ENCODE peak calls at places on chromosomes 11 and 22, in six cellular contexts. I, N, C, L, K and V are unnamed samples.

GRCh38 chr11:105799728-105800462 is 190.0 kb downstream of the GRIA4 start:
- DNase-seq in I (no peak), K (no peak), N (no peak), L (no peak), C (no peak), V (no peak)

GRCh38 chr11:65700377-65700776 is 11.7 kb upstream of the KAT5 start:
- DNase-seq in N (no peak), C (no peak), L (no peak), K (no peak), I (no peak), V (no peak)

GRCh38 chr11:131217313-131218297 is 152.8 kb upstream of the NTM start:
- DNase-seq in N (no peak), I (peak; percentile 40), K (no peak), C (peak; percentile 22), L (no peak), V (no peak)

GRCh38 chr11:46736615-46737014 is 17.6 kb downstream of the F2 start:
- DNase-seq in K (no peak), I (no peak), L (no peak), C (no peak), N (no peak), V (peak; percentile 40)

GRCh38 chr22:46866591-46866990 is 104.1 kb downstream of the TBC1D22A start:
- DNase-seq in K (peak; percentile 71), I (no peak), N (no peak), L (no peak), C (no peak), V (peak; percentile 82)

GRCh38 chr11:84163115-84163514 is 876.9 kb upstream of the CCDC90B start:
- DNase-seq in N (no peak), I (no peak), K (no peak), C (no peak), L (no peak), V (no peak)

GRCh38 chr11:69839516-69839915 is 20.3 kb upstream of the FGF3 start:
- DNase-seq in I (no peak), L (no peak), N (no peak), C (no peak), K (no peak), V (no peak)

GRCh38 chr11:102546427-102546826 is 15.9 kb upstream of the MMP7 start:
- DNase-seq in L (no peak), C (peak; percentile 62), N (no peak), K (no peak), I (no peak), V (no peak)

GRCh38 chr11:118873804-118874203 is 9.9 kb upstream of the CXCR5 start:
- DNase-seq in C (no peak), L (no peak), N (no peak), I (no peak), K (no peak), V (no peak)

GRCh38 chr22:37184816-37185541 is 3.1 kb downstream of the C1QTNF6 start:
- DNase-seq in K (no peak), N (no peak), I (no peak), C (no peak), L (no peak), V (no peak)

GRCh38 chr22:29079218-29079901 is 6.5 kb downstream of the KREMEN1 start:
- DNase-seq in I (no peak), K (no peak), L (no peak), C (no peak), N (peak; percentile 35), V (no peak)

GRCh38 chr11:2265854-2266585 is 4.4 kb downstream of the ASCL2 start:
- DNase-seq in C (no peak), L (no peak), I (no peak), N (no peak), K (no peak), V (no peak)

GRCh38 chr11:71209656-71210055 is 42.7 kb downstream of the SHANK2 start:
- DNase-seq in L (no peak), C (no peak), N (no peak), K (no peak), I (no peak), V (no peak)

DNA sequence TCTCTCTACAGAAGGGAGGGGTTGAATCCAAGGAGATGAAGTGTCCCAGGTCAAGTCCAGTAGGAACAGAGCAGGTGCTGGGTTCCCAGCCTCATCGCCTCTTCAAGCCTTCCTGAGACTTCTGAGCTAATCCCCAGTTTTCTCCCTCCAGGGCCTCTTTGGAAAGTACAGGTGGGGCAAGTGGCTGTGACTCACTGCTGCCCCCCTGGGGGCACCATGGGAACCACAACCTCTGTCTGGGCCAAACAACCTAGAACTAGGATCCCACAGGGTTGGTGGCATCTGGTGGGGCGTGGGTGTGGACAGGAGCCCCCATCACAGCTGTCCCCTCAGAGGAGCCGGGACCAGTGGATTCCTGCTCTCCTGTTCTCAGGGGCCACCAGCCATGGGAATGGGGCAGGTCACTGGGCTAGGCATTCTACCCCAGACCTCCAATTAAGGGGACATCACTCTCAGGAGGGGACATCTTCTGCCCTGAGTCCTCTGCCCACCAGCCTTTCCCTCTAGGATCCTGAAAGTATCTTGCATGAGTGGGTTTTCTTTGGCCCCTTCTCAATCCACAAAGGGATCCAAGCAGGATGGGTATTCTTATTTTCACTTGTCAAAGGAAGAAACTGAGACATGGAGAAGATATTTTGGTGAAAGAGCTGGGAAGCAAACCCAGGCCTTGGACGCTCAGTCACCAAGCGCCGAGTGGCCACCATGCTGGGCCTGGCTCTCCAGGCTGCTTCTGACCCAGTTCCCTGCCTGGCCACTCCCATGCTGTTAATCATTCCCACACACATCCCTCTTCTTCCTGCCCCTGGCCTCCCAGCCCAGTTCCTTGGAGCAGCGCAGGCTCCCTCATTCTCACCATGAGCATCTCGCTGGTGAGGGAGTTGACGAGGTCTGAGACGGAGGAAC is 23.8 kb downstream of the LRRC10B start:
- DNase-seq in K (peak; percentile 46), L (peak; percentile 77), C (peak; percentile 35), I (peak; percentile 73), N (no peak), V (no peak)
- TF ChIP-seq CTCF in K (peak; percentile 84), L (peak; percentile 98), C (peak; percentile 97), I (peak; percentile 85), N (peak; percentile 84), V (peak; percentile 78)

GRCh38 chr22:31241936-31242335 is 29.8 kb downstream of the LIMK2 start:
- DNase-seq in L (no peak), C (no peak), K (no peak), N (no peak), I (no peak), V (peak; percentile 41)
- TF ChIP-seq CTCF in L (no peak), C (no peak), K (no peak), N (no peak), I (no peak), V (peak; percentile 15)

GRCh38 chr11:73430326-73430725 is 54.1 kb downstream of the RELT start:
- DNase-seq in L (no peak), N (no peak), I (no peak), C (no peak), K (no peak), V (no peak)

GRCh38 chr11:73426184-73426845 is 50.1 kb downstream of the RELT start:
- DNase-seq in I (no peak), N (no peak), K (no peak), L (no peak), C (no peak), V (peak; percentile 33)

GRCh38 chr11:73428227-73428626 is 52.0 kb downstream of the RELT start:
- DNase-seq in I (no peak), K (no peak), L (no peak), N (no peak), C (no peak), V (no peak)

GRCh38 chr11:73429121-73429740 is 53.0 kb downstream of the RELT start:
- DNase-seq in K (no peak), N (no peak), C (no peak), I (no peak), L (no peak), V (no peak)

GRCh38 chr11:73431431-73431830 is 55.2 kb downstream of the RELT start:
- DNase-seq in L (no peak), I (no peak), K (no peak), N (no peak), C (no peak), V (no peak)
- TF ChIP-seq CTCF in L (no peak), I (no peak), K (no peak), N (no peak), C (no peak), V (no peak)

GRCh38 chr22:50694766-50695420 is 22.3 kb downstream of the SHANK3 start:
- DNase-seq in C (no peak), L (peak; percentile 18), K (no peak), I (no peak), N (no peak), V (no peak)

GRCh38 chr22:50693462-50693861 is 20.8 kb downstream of the SHANK3 start:
- DNase-seq in C (no peak), K (no peak), N (no peak), I (no peak), L (no peak), V (no peak)

GRCh38 chr22:50688448-50688847 is 15.8 kb downstream of the SHANK3 start:
- DNase-seq in L (no peak), N (no peak), C (no peak), I (no peak), K (no peak), V (no peak)

GRCh38 chr22:50694099-50694498 is 21.5 kb downstream of the SHANK3 start:
- DNase-seq in I (no peak), N (no peak), K (no peak), L (no peak), C (peak; percentile 35), V (no peak)

GRCh38 chr22:50691521-50691920 is 18.9 kb downstream of the SHANK3 start:
- DNase-seq in C (peak; percentile 56), I (peak; percentile 49), K (peak; percentile 28), L (no peak), N (peak; percentile 12), V (peak; percentile 8)
- TF ChIP-seq CTCF in C (peak; percentile 50), I (peak; percentile 76), K (peak; percentile 63), L (peak; percentile 26), N (peak; percentile 60), V (peak; percentile 63)

DNA sequence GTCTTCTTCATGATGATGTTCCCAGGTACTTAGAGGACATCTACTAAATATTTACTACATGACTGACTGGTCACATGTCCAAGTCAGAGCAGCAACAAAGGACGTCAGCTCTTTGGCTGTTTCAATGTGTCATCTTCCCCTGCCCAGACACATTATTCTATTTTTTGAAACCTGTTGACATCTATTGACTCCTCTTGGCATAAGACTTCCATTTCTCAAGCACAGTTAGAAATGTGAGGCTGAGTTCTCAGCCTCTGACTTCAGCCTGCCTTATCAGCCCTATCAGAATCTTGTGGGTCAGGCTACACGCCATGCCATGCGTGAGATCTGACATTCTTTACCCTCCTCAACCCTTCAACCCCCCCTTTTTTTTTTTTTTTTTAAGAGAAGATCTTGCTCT is 63.8 kb downstream of the SC5D start:
- DNase-seq in L (no peak), N (no peak), K (peak; percentile 48), I (no peak), C (no peak), V (no peak)
- TF ChIP-seq CTCF in L (no peak), N (no peak), K (no peak), I (no peak), C (no peak), V (no peak)

GRCh38 chr11:6606471-6607189 is 3.1 kb downstream of the ILK start:
- DNase-seq in K (peak; percentile 83), C (peak; percentile 89), N (peak; percentile 96), L (peak; percentile 92), I (peak; percentile 93), V (peak; percentile 67)

GRCh38 chr11:6601041-6601461 is 2.4 kb downstream of the RRP8 start:
- DNase-seq in N (no peak), C (no peak), I (no peak), K (no peak), L (no peak), V (no peak)

GRCh38 chr11:6604081-6604626 is 580 bp downstream of the ILK start:
- DNase-seq in C (peak; percentile 75), L (peak; percentile 34), K (peak; percentile 46), N (peak; percentile 52), I (peak; percentile 60), V (peak; percentile 28)

GRCh38 chr11:6602096-6602940 is 1.1 kb downstream of the RRP8 start:
- DNase-seq in I (no peak), K (no peak), L (no peak), N (no peak), C (no peak), V (no peak)

GRCh38 chr11:6603287-6604080 is at the start of the genes ILK and RRP8:
- DNase-seq in I (peak; percentile 93), C (peak; percentile 95), N (peak; percentile 61), L (peak; percentile 93), K (peak; percentile 90), V (peak; percentile 34)
- TF ChIP-seq CTCF in I (peak; percentile 12), C (no peak), N (no peak), L (no peak), K (no peak), V (peak; percentile 29)